ENCODE peak calls at places on chromosomes 2 and 18, in four cellular contexts. H is K562, U is HepG2, R is H1. F is an unnamed sample.

GRCh38 chr2:130947967-130948366 is 111.3 kb downstream of the ARHGEF4 start:
- DNase-seq in H (no peak), U (no peak), R (no peak), F (no peak)

GRCh38 chr2:60391250-60392013 is 162.0 kb downstream of the BCL11A start:
- DNase-seq in U (no peak), H (no peak), R (no peak), F (no peak)

GRCh38 chr2:214450118-214450894 is 39.5 kb downstream of the VWC2L start:
- DNase-seq in U (no peak), R (no peak), H (no peak), F (no peak)

GRCh38 chr2:171568085-171568484 is 45.8 kb downstream of the CYBRD1 start:
- DNase-seq in U (no peak), H (no peak), R (no peak), F (no peak)

GRCh38 chr2:100274076-100274475 is 48.2 kb downstream of the LONRF2 start:
- DNase-seq in H (no peak), R (no peak), U (no peak), F (no peak)

GRCh38 chr2:86368181-86368824 is 30.9 kb upstream of the REEP1 start:
- DNase-seq in H (peak), U (peak), R (peak), F (peak)

GRCh38 chr2:28578768-28579167 is 82.9 kb downstream of the PLB1 start:
- DNase-seq in R (no peak), H (no peak), U (no peak), F (no peak)

GRCh38 chr2:3814846-3815245 is 111.5 kb downstream of the DCDC2C start:
- DNase-seq in U (no peak), R (no peak), H (no peak), F (no peak)

GRCh38 chr2:197378494-197378972 is 56.3 kb downstream of the SF3B1 start:
- DNase-seq in R (peak), H (peak), U (peak), F (peak)

GRCh38 chr18:24930478-24930877 is 421.5 kb downstream of the ZNF521 start:
- DNase-seq in R (no peak), U (no peak), H (no peak), F (no peak)

GRCh38 chr2:120741514-120742448 is 6.1 kb downstream of the GLI2 start:
- DNase-seq in U (no peak), R (peak), H (no peak), F (no peak)

GRCh38 chr18:47594063-47594462 is 336.4 kb downstream of the SMAD2 start:
- DNase-seq in R (no peak), H (no peak), U (no peak), F (no peak)

GRCh38 chr18:30386624-30387023 is 655.9 kb downstream of the DSC3 start:
- DNase-seq in U (no peak), R (no peak), H (no peak), F (no peak)

GRCh38 chr2:154455201-154455600 is 243.3 kb upstream of the KCNJ3 start:
- DNase-seq in U (no peak), H (no peak), R (no peak), F (no peak)

GRCh38 chr2:37886745-37887144 is 38.3 kb upstream of the RMDN2 start:
- DNase-seq in R (no peak), U (no peak), H (no peak), F (no peak)

GRCh38 chr2:58460670-58461069 is 219.5 kb upstream of the FANCL start:
- DNase-seq in H (no peak), R (no peak), U (no peak), F (no peak)

GRCh38 chr18:70781860-70782453 is 493.1 kb downstream of the SOCS6 start:
- DNase-seq in H (peak), U (peak), R (peak), F (peak)

GRCh38 chr18:906416-907170 is 1.9 kb downstream of the ADCYAP1 start:
- DNase-seq in R (peak), H (no peak), U (no peak), F (no peak)

GRCh38 chr2:231483398-231484329 is 19.4 kb upstream of the NCL start:
- DNase-seq in R (peak), H (no peak), U (no peak), F (no peak)

GRCh38 chr2:95062716-95063400 is 37.4 kb downstream of the MAL start:
- DNase-seq in R (no peak), U (peak), H (no peak), F (no peak)

GRCh38 chr18:43350176-43350575 is 72.9 kb upstream of the SYT4 start:
- DNase-seq in U (no peak), H (no peak), R (no peak), F (no peak)

GRCh38 chr2:29841386-29842004 is 79.9 kb downstream of the ALK start:
- DNase-seq in R (peak), H (peak), U (peak), F (peak)

GRCh38 chr18:63003899-63004298 is 288.6 kb downstream of the PHLPP1 start:
- DNase-seq in U (no peak), H (no peak), R (no peak), F (no peak)

GRCh38 chr2:26268184-26268583 is 23.4 kb downstream of the HADHB start:
- DNase-seq in U (no peak), R (no peak), H (no peak), F (no peak)

GRCh38 chr2:19987936-19988335 is 2.0 kb downstream of the WDR35 start:
- DNase-seq in H (no peak), R (no peak), U (no peak), F (no peak)

GRCh38 chr2:173741715-173742114 is 223.5 kb downstream of the SP3 start:
- DNase-seq in R (no peak), H (no peak), U (no peak), F (peak)

GRCh38 chr18:67520276-67521035 is 3.9 kb upstream of the DSEL start:
- DNase-seq in H (no peak), R (no peak), U (no peak), F (no peak)

GRCh38 chr2:104856086-104856972 is 2.4 kb downstream of the POU3F3 start:
- DNase-seq in U (no peak), H (no peak), R (peak), F (no peak)

GRCh38 chr18:27428716-27429475 is 243.8 kb upstream of the CHST9 start:
- DNase-seq in H (no peak), R (no peak), U (no peak), F (no peak)

GRCh38 chr2:2014251-2014761 is 270.0 kb upstream of the PXDN start:
- DNase-seq in R (no peak), H (no peak), U (no peak), F (no peak)

GRCh38 chr18:79203017-79203605 is 133.9 kb downstream of the ATP9B start:
- DNase-seq in R (no peak), U (no peak), H (no peak), F (peak)

GRCh38 chr18:79195716-79196683 is 126.8 kb downstream of the ATP9B start:
- DNase-seq in U (no peak), H (no peak), R (no peak), F (no peak)

GRCh38 chr18:79197531-79197930 is 128.3 kb downstream of the ATP9B start:
- DNase-seq in R (no peak), H (no peak), U (no peak), F (no peak)

GRCh38 chr18:79200546-79201268 is 131.5 kb downstream of the ATP9B start:
- DNase-seq in H (no peak), R (no peak), U (no peak), F (peak)

DNA sequence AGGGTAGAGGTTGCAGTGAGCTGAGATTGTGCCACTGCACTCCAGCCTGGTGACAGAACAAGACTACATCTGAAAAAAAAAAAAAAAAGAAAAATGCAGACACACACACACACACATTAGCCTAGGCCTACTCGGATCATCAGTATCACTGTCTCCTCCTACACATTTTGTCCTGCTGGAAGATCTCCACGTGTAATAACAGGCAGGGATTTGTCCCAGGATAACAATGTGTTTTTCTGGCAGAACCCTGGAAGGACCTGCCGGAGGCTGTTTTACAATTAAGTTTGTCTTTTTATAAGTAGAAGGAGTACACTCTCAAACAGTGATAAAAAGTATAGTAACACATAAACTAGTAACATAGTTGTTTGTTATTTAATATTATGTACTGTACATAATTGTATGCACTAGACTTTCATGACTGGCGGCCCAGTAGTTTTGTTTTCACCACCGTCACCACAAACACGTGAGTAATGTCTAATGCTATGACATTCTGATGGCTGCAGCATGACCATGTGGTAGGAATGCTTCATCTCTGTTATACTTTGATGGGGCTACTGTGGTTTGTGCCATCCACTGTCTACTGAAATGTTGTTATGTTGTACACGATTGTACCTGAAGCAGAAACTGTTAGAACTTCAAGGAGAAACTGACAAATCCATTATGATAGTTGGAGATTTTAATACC is 130.6 kb downstream of the ATP9B start:
- DNase-seq in U (no peak), R (no peak), H (no peak), F (no peak)
- TF ChIP-seq FOSL1 in U (no peak), R (no peak), H (no peak), F (no peak)

GRCh38 chr2:165678882-165679281 is 115.2 kb downstream of the GALNT3 start:
- DNase-seq in R (no peak), H (no peak), U (no peak), F (no peak)

GRCh38 chr2:165675551-165675968 is 118.5 kb downstream of the GALNT3 start:
- DNase-seq in R (no peak), U (no peak), H (no peak), F (no peak)

DNA sequence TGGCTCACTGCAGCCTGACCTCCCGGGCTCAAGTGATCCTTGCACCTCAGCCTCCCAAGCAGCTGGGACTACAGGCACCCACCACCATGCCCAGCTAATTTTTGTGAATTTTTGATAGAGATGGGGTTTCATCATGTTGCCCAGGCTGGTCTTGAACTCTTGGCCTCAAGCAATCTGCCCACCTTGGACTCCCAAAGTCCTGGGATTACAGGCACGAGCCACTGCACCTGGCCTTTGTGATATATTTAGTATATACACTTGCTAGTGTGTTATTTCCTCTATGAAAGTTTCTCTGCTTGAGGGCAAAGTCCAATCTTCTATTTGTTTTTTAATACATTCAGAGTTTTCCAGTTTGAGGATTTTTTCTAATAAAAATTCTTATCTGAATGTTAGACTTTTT is 119.3 kb downstream of the GALNT3 start:
- DNase-seq in H (no peak), U (no peak), R (no peak), F (no peak)
- TF ChIP-seq SIN3A in H (no peak), U (no peak), R (no peak), F (no peak)

GRCh38 chr2:237026981-237027711 is 58.5 kb upstream of the COPS8 start:
- DNase-seq in R (peak), H (peak), U (peak), F (peak)
- TF ChIP-seq YY1 in R (no peak), H (no peak), U (no peak), F (no peak)

DNA sequence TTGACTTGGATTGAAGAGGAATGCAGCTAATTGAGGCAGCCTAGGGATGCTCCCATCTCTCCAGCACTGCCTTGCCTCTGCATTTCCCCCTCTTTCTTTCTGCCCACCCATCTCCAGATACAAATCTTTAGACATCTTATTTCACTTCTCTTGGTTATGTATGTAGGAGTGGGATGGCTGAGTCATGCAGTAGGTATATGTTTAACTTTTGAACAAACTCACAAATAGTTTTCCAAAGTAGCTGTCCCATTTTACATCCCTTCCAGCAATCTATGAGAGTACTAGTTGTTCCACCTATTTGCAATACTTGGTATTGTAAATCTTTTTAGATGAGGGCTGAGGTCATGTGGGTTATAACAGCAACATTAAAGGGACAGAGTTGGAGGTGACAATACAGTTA is 329.9 kb downstream of the DYSF start:
- DNase-seq in R (peak), H (no peak), U (no peak), F (no peak)
- TF ChIP-seq FOSL1 in R (no peak), H (no peak), U (no peak), F (no peak)

F was measured in HCT116.